ENCODE peak calls at places on chromosomes 13 and 19, in six cellular contexts. One of them, this sample, is unnamed.

GRCh38 chr19:5594521-5594950 is 26.8 kb upstream of the TINCR start:
- DNase-seq in lower lobe of right lung: no peak
- DNase-seq in caudate nucleus: no peak
- DNase-seq in astrocyte: no peak
- DNase-seq in body of pancreas: no peak
- DNase-seq in tibial artery: no peak
- DNase-seq in this sample: no peak

GRCh38 chr19:39381910-39382611 is 8.8 kb downstream of the PAF1 start:
- DNase-seq in lower lobe of right lung: no peak
- DNase-seq in caudate nucleus: no peak
- DNase-seq in astrocyte: no peak
- DNase-seq in body of pancreas: no peak
- DNase-seq in tibial artery: no peak
- DNase-seq in this sample: peak; percentile 64

GRCh38 chr13:101453784-101454201 is 1.3 kb downstream of the ITGBL1 start:
- DNase-seq in tibial artery: no peak
- DNase-seq in caudate nucleus: no peak
- DNase-seq in body of pancreas: peak; percentile 58
- DNase-seq in lower lobe of right lung: peak; percentile 50
- DNase-seq in astrocyte: no peak
- DNase-seq in this sample: peak; percentile 62

GRCh38 chr19:49887037-49887652 is 9.5 kb downstream of the IL4I1 start:
- DNase-seq in body of pancreas: no peak
- DNase-seq in tibial artery: no peak
- DNase-seq in caudate nucleus: no peak
- DNase-seq in lower lobe of right lung: no peak
- DNase-seq in astrocyte: no peak
- DNase-seq in this sample: no peak

GRCh38 chr19:21482863-21483276 is 22.5 kb upstream of the ZNF429 start:
- DNase-seq in caudate nucleus: no peak
- DNase-seq in tibial artery: no peak
- DNase-seq in astrocyte: peak; percentile 3
- DNase-seq in lower lobe of right lung: peak; percentile 68
- DNase-seq in body of pancreas: peak; percentile 51
- DNase-seq in this sample: no peak

GRCh38 chr19:35139618-35139943 is 957 bp downstream of the FXYD1 start:
- DNase-seq in tibial artery: no peak
- DNase-seq in lower lobe of right lung: no peak
- DNase-seq in body of pancreas: no peak
- DNase-seq in caudate nucleus: no peak
- DNase-seq in astrocyte: no peak
- DNase-seq in this sample: no peak

GRCh38 chr13:110301606-110302131 is 5.3 kb downstream of the COL4A1 start:
- DNase-seq in body of pancreas: no peak
- DNase-seq in caudate nucleus: no peak
- DNase-seq in astrocyte: peak; percentile 79
- DNase-seq in lower lobe of right lung: no peak
- DNase-seq in tibial artery: no peak
- DNase-seq in this sample: peak; percentile 68

GRCh38 chr13:48353590-48353989 is 50.0 kb downstream of the RB1 start:
- DNase-seq in caudate nucleus: no peak
- DNase-seq in astrocyte: no peak
- DNase-seq in lower lobe of right lung: no peak
- DNase-seq in body of pancreas: no peak
- DNase-seq in tibial artery: no peak
- DNase-seq in this sample: no peak

GRCh38 chr13:92316030-92316429 is 910.6 kb upstream of the GPC6 start:
- DNase-seq in tibial artery: no peak
- DNase-seq in astrocyte: no peak
- DNase-seq in body of pancreas: no peak
- DNase-seq in caudate nucleus: no peak
- DNase-seq in lower lobe of right lung: no peak
- DNase-seq in this sample: no peak

GRCh38 chr13:52738719-52739467 is 727 bp downstream of the CNMD start:
- DNase-seq in astrocyte: no peak
- DNase-seq in body of pancreas: no peak
- DNase-seq in tibial artery: no peak
- DNase-seq in caudate nucleus: no peak
- DNase-seq in lower lobe of right lung: no peak
- DNase-seq in this sample: no peak

GRCh38 chr13:41505209-41505835 is 48.0 kb downstream of the RGCC start:
- DNase-seq in lower lobe of right lung: no peak
- DNase-seq in astrocyte: peak; percentile 98
- DNase-seq in body of pancreas: no peak
- DNase-seq in caudate nucleus: no peak
- DNase-seq in tibial artery: no peak
- DNase-seq in this sample: peak; percentile 42

GRCh38 chr13:48235100-48235813 is 2.3 kb downstream of the ITM2B start:
- DNase-seq in body of pancreas: peak; percentile 57
- DNase-seq in astrocyte: peak; percentile 42
- DNase-seq in caudate nucleus: peak; percentile 5
- DNase-seq in lower lobe of right lung: peak; percentile 49
- DNase-seq in tibial artery: peak; percentile 56
- DNase-seq in this sample: peak; percentile 60

GRCh38 chr19:45424191-45425058 is 708 bp upstream of the ERCC1 start:
- DNase-seq in caudate nucleus: no peak
- DNase-seq in tibial artery: peak; percentile 73
- DNase-seq in astrocyte: peak; percentile 95
- DNase-seq in lower lobe of right lung: peak; percentile 73
- DNase-seq in body of pancreas: peak; percentile 81
- DNase-seq in this sample: peak; percentile 95

GRCh38 chr13:111092685-111093084 is 22.4 kb upstream of the ARHGEF7 start:
- DNase-seq in body of pancreas: no peak
- DNase-seq in astrocyte: no peak
- DNase-seq in caudate nucleus: no peak
- DNase-seq in tibial artery: no peak
- DNase-seq in lower lobe of right lung: no peak
- DNase-seq in this sample: no peak

GRCh38 chr13:28257305-28257704 is 119.0 kb downstream of the PAN3 start:
- DNase-seq in body of pancreas: no peak
- DNase-seq in lower lobe of right lung: no peak
- DNase-seq in astrocyte: no peak
- DNase-seq in tibial artery: no peak
- DNase-seq in caudate nucleus: no peak
- DNase-seq in this sample: no peak

GRCh38 chr19:2457394-2458037 is 757 bp upstream of the LMNB2 start:
- DNase-seq in astrocyte: no peak
- DNase-seq in caudate nucleus: no peak
- DNase-seq in tibial artery: no peak
- DNase-seq in body of pancreas: no peak
- DNase-seq in lower lobe of right lung: no peak
- DNase-seq in this sample: no peak
- H3K27ac ChIP-seq in astrocyte: peak overlapping the region; percentile 57
- H3K27ac ChIP-seq in caudate nucleus: no peak overlapping the region
- H3K27ac ChIP-seq in tibial artery: peak overlapping the region; percentile 65
- H3K27ac ChIP-seq in body of pancreas: peak overlapping the region; percentile 82
- H3K27ac ChIP-seq in lower lobe of right lung: peak overlapping the region; percentile 71
- H3K27ac ChIP-seq in this sample: no peak overlapping the region

DNA sequence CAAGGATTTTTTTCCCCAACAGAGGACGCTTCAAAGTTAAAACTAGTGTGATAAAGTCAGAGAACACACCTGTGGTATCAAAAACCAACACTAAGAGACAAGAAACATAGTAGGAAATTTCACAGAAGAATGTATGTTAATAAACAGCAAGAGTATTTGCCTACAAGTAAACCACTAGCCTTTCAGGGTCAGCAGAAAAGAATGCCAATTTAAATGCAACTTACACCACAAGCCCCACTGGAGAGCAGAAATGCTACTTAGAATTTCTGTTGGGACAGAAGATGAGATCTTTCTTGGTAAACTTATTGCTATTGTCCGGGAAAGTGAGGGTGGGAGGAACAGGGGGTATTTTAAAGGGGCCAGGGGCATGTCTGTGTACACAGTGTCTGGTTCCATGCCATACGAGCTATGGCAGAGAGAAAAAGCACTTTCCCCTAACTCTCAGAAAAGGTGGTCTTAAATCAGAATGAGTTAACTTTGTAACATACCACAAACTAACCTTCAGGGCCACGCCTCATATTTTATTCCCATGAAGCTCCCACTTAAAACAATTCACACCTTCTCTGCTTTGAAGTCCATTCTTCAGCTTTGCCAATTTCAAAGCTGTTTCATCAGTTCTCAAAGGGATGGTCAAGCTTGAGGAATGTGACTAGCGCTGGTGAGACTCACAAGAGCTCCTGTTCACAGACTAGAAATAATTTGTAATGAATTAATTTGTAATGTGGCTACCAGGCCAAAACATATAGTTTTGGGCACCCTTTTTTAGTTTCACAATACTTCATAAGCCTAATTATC is 68.4 kb downstream of the STK24 start:
- DNase-seq in lower lobe of right lung: no peak
- DNase-seq in astrocyte: peak; percentile 87
- DNase-seq in body of pancreas: no peak
- DNase-seq in tibial artery: no peak
- DNase-seq in caudate nucleus: no peak
- DNase-seq in this sample: no peak
- H3K27ac ChIP-seq in lower lobe of right lung: peak overlapping the region; percentile 71
- H3K27ac ChIP-seq in astrocyte: peak overlapping the region; percentile 85
- H3K27ac ChIP-seq in body of pancreas: peak overlapping the region; percentile 20
- H3K27ac ChIP-seq in tibial artery: peak overlapping the region; percentile 66
- H3K27ac ChIP-seq in caudate nucleus: no peak overlapping the region
- H3K27ac ChIP-seq in this sample: peak overlapping the region; percentile 74

GRCh38 chr13:24922390-24923304 is 158.7 kb downstream of the RNF17 start:
- DNase-seq in astrocyte: peak; percentile 95
- DNase-seq in tibial artery: peak; percentile 98
- DNase-seq in lower lobe of right lung: peak; percentile 99
- DNase-seq in body of pancreas: peak; percentile 98
- DNase-seq in caudate nucleus: peak; percentile 91
- DNase-seq in this sample: peak; percentile 94

GRCh38 chr13:24921881-24922280 is 157.9 kb downstream of the RNF17 start:
- DNase-seq in lower lobe of right lung: no peak
- DNase-seq in astrocyte: no peak
- DNase-seq in body of pancreas: no peak
- DNase-seq in tibial artery: no peak
- DNase-seq in caudate nucleus: no peak
- DNase-seq in this sample: no peak

GRCh38 chr13:24923305-24923640 is 159.3 kb downstream of the RNF17 start:
- DNase-seq in tibial artery: no peak
- DNase-seq in body of pancreas: peak; percentile 9
- DNase-seq in caudate nucleus: no peak
- DNase-seq in lower lobe of right lung: no peak
- DNase-seq in astrocyte: peak; percentile 89
- DNase-seq in this sample: no peak

GRCh38 chr13:24916464-24916863 is 152.5 kb downstream of the RNF17 start:
- DNase-seq in lower lobe of right lung: no peak
- DNase-seq in caudate nucleus: no peak
- DNase-seq in body of pancreas: no peak
- DNase-seq in astrocyte: no peak
- DNase-seq in tibial artery: no peak
- DNase-seq in this sample: no peak

GRCh38 chr13:24921003-24921402 is 157.0 kb downstream of the RNF17 start:
- DNase-seq in lower lobe of right lung: no peak
- DNase-seq in tibial artery: no peak
- DNase-seq in astrocyte: no peak
- DNase-seq in body of pancreas: no peak
- DNase-seq in caudate nucleus: no peak
- DNase-seq in this sample: no peak
- H3K27ac ChIP-seq in lower lobe of right lung: no peak overlapping the region
- H3K27ac ChIP-seq in tibial artery: no peak overlapping the region
- H3K27ac ChIP-seq in astrocyte: no peak overlapping the region
- H3K27ac ChIP-seq in body of pancreas: no peak overlapping the region
- H3K27ac ChIP-seq in caudate nucleus: no peak overlapping the region
- H3K27ac ChIP-seq in this sample: no peak overlapping the region

DNA sequence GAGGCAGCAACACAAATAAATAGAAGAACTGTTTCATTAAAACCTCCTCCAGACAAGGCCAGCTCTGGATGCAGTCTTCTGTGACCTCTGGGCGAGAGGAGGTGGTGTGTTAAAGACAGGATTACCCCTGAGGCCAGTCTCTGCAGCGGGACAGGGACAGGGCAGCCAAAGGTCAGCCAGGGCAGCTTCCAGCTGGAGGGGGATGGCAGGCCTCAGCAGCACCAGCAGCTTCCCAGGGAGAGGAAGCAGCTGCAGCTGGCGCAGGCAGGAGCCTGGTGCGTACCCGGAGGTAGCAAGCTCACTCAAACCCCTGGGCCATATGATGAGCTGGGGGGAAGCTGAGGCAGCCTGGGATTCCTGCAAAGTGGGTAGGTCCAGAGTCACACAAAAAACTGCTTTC is 238.1 kb upstream of the MAB21L1 start:
- DNase-seq in caudate nucleus: no peak
- DNase-seq in lower lobe of right lung: no peak
- DNase-seq in astrocyte: no peak
- DNase-seq in body of pancreas: peak; percentile 5
- DNase-seq in tibial artery: no peak
- DNase-seq in this sample: no peak
- H3K27ac ChIP-seq in caudate nucleus: no peak overlapping the region
- H3K27ac ChIP-seq in lower lobe of right lung: no peak overlapping the region
- H3K27ac ChIP-seq in astrocyte: no peak overlapping the region
- H3K27ac ChIP-seq in body of pancreas: no peak overlapping the region
- H3K27ac ChIP-seq in tibial artery: no peak overlapping the region
- H3K27ac ChIP-seq in this sample: no peak overlapping the region

DNA sequence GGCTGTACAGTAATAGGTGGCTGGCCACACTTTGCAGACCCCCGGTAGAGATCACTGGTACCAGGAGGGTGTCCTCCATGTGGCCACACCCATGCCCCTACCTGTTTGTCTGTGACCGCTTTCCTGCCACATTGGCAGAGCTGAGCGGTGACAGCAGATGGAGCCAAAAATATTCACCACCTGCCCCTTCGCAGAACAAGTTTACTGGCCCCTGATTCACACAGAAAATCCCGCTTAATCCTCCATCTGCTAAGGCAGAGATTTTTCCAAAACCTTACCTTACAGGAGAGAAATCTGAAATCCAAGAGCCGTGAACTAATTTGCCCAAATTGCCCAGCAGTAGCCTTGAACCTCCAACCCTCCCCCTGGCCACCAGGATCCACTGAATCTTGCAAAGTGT is 52.1 kb downstream of the MYO9B start:
- DNase-seq in lower lobe of right lung: no peak
- DNase-seq in caudate nucleus: no peak
- DNase-seq in astrocyte: no peak
- DNase-seq in body of pancreas: no peak
- DNase-seq in tibial artery: no peak
- DNase-seq in this sample: no peak
- H3K27ac ChIP-seq in lower lobe of right lung: no peak overlapping the region
- H3K27ac ChIP-seq in caudate nucleus: no peak overlapping the region
- H3K27ac ChIP-seq in astrocyte: no peak overlapping the region
- H3K27ac ChIP-seq in body of pancreas: no peak overlapping the region
- H3K27ac ChIP-seq in tibial artery: peak overlapping the region; percentile 89
- H3K27ac ChIP-seq in this sample: no peak overlapping the region

DNA sequence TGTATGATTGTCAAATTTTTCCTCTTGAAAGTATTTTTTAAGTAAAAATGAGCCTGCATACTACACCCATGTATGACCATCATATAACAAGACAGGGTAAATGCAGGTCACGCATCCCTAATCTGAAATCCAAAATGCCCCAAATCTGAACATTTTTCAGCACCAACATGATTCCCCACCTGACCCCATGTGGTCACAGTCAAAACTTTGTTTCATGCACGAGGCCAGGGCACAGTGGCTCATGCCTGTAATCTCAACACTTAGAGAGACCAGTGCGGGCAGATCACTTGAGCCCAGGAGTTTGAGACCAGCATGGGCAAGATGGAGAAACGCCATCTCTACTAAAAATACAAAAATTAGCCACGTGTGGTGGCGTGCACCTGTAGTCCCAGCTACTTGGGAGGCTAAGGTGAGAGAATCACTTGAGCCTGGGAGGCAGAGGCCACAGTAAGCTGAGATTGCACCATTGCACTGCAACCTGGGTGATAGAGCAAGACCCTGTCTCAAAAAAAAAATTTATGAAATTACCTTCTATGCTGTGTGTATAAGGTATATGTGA is 63.7 kb upstream of the NPAS1 start:
- DNase-seq in astrocyte: no peak
- DNase-seq in lower lobe of right lung: no peak
- DNase-seq in caudate nucleus: no peak
- DNase-seq in tibial artery: no peak
- DNase-seq in body of pancreas: no peak
- DNase-seq in this sample: no peak
- H3K27ac ChIP-seq in astrocyte: peak overlapping the region; percentile 46
- H3K27ac ChIP-seq in lower lobe of right lung: no peak overlapping the region
- H3K27ac ChIP-seq in caudate nucleus: no peak overlapping the region
- H3K27ac ChIP-seq in tibial artery: no peak overlapping the region
- H3K27ac ChIP-seq in body of pancreas: no peak overlapping the region
- H3K27ac ChIP-seq in this sample: no peak overlapping the region

This sample was measured in foreskin keratinocyte.